ENCODE peak calls at places on chromosomes 16 and 17, in six cellular contexts. One of them, this sample, is unnamed.
A peak's percentile ranks its signal among the peaks of the same experiment; 100 is the strongest.

GRCh38 chr17:2151634-2152033 is 96.7 kb downstream of the HIC1 start:
- DNase-seq in GM06990: no peak
- DNase-seq in GM13977: no peak
- DNase-seq in HAP-1: no peak
- DNase-seq in CD8-positive, alpha-beta T cell: no peak
- DNase-seq in DMS153: no peak
- DNase-seq in this sample: no peak

GRCh38 chr16:4588961-4589360 is 25.7 kb downstream of the UBALD1 start:
- DNase-seq in DMS153: no peak
- DNase-seq in CD8-positive, alpha-beta T cell: no peak
- DNase-seq in GM06990: no peak
- DNase-seq in HAP-1: no peak
- DNase-seq in GM13977: no peak
- DNase-seq in this sample: no peak

GRCh38 chr17:64402469-64402868 is 11.8 kb upstream of the PECAM1 start:
- DNase-seq in HAP-1: no peak
- DNase-seq in GM13977: no peak
- DNase-seq in DMS153: no peak
- DNase-seq in CD8-positive, alpha-beta T cell: no peak
- DNase-seq in GM06990: no peak
- DNase-seq in this sample: no peak

GRCh38 chr16:31876955-31877828 is 3.6 kb downstream of the ZNF267 start:
- DNase-seq in HAP-1: no peak
- DNase-seq in DMS153: no peak
- DNase-seq in GM13977: peak; percentile 69
- DNase-seq in CD8-positive, alpha-beta T cell: peak; percentile 37
- DNase-seq in GM06990: peak; percentile 61
- DNase-seq in this sample: peak; percentile 91

GRCh38 chr16:81680444-81681263 is 98.4 kb upstream of the PLCG2 start:
- DNase-seq in DMS153: no peak
- DNase-seq in HAP-1: no peak
- DNase-seq in GM06990: no peak
- DNase-seq in GM13977: no peak
- DNase-seq in CD8-positive, alpha-beta T cell: no peak
- DNase-seq in this sample: no peak

GRCh38 chr16:55233464-55233863 is 90.5 kb upstream of the IRX6 start:
- DNase-seq in GM06990: no peak
- DNase-seq in GM13977: no peak
- DNase-seq in HAP-1: no peak
- DNase-seq in CD8-positive, alpha-beta T cell: no peak
- DNase-seq in DMS153: no peak
- DNase-seq in this sample: no peak

GRCh38 chr17:67474081-67474661 is 97.1 kb downstream of the PITPNC1 start:
- DNase-seq in CD8-positive, alpha-beta T cell: no peak
- DNase-seq in GM06990: no peak
- DNase-seq in DMS153: no peak
- DNase-seq in HAP-1: peak; percentile 16
- DNase-seq in GM13977: no peak
- DNase-seq in this sample: no peak

GRCh38 chr16:69680358-69680757 is 46.0 kb downstream of the NQO1 start:
- DNase-seq in HAP-1: no peak
- DNase-seq in DMS153: no peak
- DNase-seq in CD8-positive, alpha-beta T cell: no peak
- DNase-seq in GM13977: no peak
- DNase-seq in GM06990: no peak
- DNase-seq in this sample: no peak

GRCh38 chr16:81041696-81042095 is 6.1 kb downstream of the ATMIN start:
- DNase-seq in CD8-positive, alpha-beta T cell: no peak
- DNase-seq in HAP-1: no peak
- DNase-seq in DMS153: no peak
- DNase-seq in GM13977: no peak
- DNase-seq in GM06990: no peak
- DNase-seq in this sample: no peak

GRCh38 chr17:50290074-50290702 is 15.9 kb downstream of the TMEM92 start:
- DNase-seq in HAP-1: no peak
- DNase-seq in GM13977: peak; percentile 18
- DNase-seq in GM06990: no peak
- DNase-seq in CD8-positive, alpha-beta T cell: no peak
- DNase-seq in DMS153: no peak
- DNase-seq in this sample: peak; percentile 68

GRCh38 chr16:49567940-49568339 is 194.3 kb downstream of the C16orf78 start:
- DNase-seq in HAP-1: no peak
- DNase-seq in DMS153: no peak
- DNase-seq in GM13977: no peak
- DNase-seq in CD8-positive, alpha-beta T cell: no peak
- DNase-seq in GM06990: no peak
- DNase-seq in this sample: peak; percentile 17

GRCh38 chr16:63337264-63337663 is 1301.0 kb upstream of the CDH8 start:
- DNase-seq in DMS153: no peak
- DNase-seq in CD8-positive, alpha-beta T cell: no peak
- DNase-seq in GM06990: no peak
- DNase-seq in HAP-1: no peak
- DNase-seq in GM13977: no peak
- DNase-seq in this sample: no peak

GRCh38 chr16:83113317-83113716 is 486.5 kb downstream of the CDH13 start:
- DNase-seq in GM13977: no peak
- DNase-seq in DMS153: no peak
- DNase-seq in HAP-1: no peak
- DNase-seq in CD8-positive, alpha-beta T cell: no peak
- DNase-seq in GM06990: no peak
- DNase-seq in this sample: peak; percentile 28

GRCh38 chr16:77762260-77762659 is 26.1 kb upstream of the VAT1L start:
- DNase-seq in GM06990: no peak
- DNase-seq in DMS153: no peak
- DNase-seq in CD8-positive, alpha-beta T cell: no peak
- DNase-seq in GM13977: no peak
- DNase-seq in HAP-1: no peak
- DNase-seq in this sample: no peak